ENCODE peak calls at places on chromosomes 7 and 10, in eight cellular contexts. U is neural crest cell, S is cardiac muscle cell, R is GM20000, T is Panc1, A is chondrocyte, X is esophagus muscularis mucosa, Q is fibroblast of pulmonary artery. L is an unnamed sample.

GRCh38 chr10:32318476-32318896 is 28.5 kb downstream of the EPC1 start:
- DNase-seq in U (no peak), S (no peak), R (peak; percentile 22), T (no peak), A (no peak), X (no peak), Q (no peak), L (no peak)

GRCh38 chr10:69061305-69062161 is 26.4 kb upstream of the SRGN start:
- DNase-seq in U (no peak), S (no peak), R (no peak), T (peak; percentile 91), A (no peak), X (no peak), Q (peak; percentile 100), L (no peak)

GRCh38 chr7:252216-252965 is 37.6 kb upstream of the FOXL3 start:
- DNase-seq in U (no peak), S (no peak), R (no peak), T (no peak), A (no peak), X (no peak), Q (no peak), L (no peak)

GRCh38 chr10:48678041-48678440 is 6.6 kb upstream of the WDFY4 start:
- DNase-seq in U (no peak), S (no peak), R (no peak), T (no peak), A (no peak), X (no peak), Q (no peak), L (no peak)

GRCh38 chr7:80729586-80730320 is 91.3 kb downstream of the CD36 start:
- DNase-seq in U (no peak), S (no peak), R (no peak), T (no peak), A (no peak), X (no peak), Q (peak; percentile 44), L (no peak)

GRCh38 chr7:98372993-98373392 is 27.9 kb downstream of the BAIAP2L1 start:
- DNase-seq in U (no peak), S (no peak), R (no peak), T (no peak), A (no peak), X (no peak), Q (peak; percentile 30), L (no peak)

GRCh38 chr10:95651346-95652115 is 5.0 kb downstream of the ALDH18A1 start:
- DNase-seq in U (no peak), S (no peak), R (no peak), T (no peak), A (no peak), X (no peak), Q (no peak), L (no peak)

GRCh38 chr7:118184392-118184899 is 482 bp downstream of the LSM8 start:
- DNase-seq in U (no peak), S (no peak), R (peak; percentile 8), T (no peak), A (no peak), X (no peak), Q (peak; percentile 10), L (no peak)

GRCh38 chr10:11397077-11397476 is 214.4 kb downstream of the USP6NL start:
- DNase-seq in U (no peak), S (no peak), R (no peak), T (no peak), A (no peak), X (no peak), Q (no peak), L (no peak)

GRCh38 chr7:82021713-82022112 is 251.9 kb upstream of the HGF start:
- DNase-seq in U (no peak), S (no peak), R (no peak), T (no peak), A (no peak), X (no peak), Q (no peak), L (no peak)

GRCh38 chr7:114342431-114343181 is 72.0 kb upstream of the FOXP2 start:
- DNase-seq in U (no peak), S (no peak), R (no peak), T (no peak), A (no peak), X (no peak), Q (no peak), L (no peak)

GRCh38 chr10:15585303-15585715 is 134.4 kb downstream of the ITGA8 start:
- DNase-seq in U (peak; percentile 54), S (peak; percentile 67), R (peak; percentile 53), T (peak; percentile 7), A (no peak), X (no peak), Q (peak; percentile 59), L (no peak)

GRCh38 chr10:110355181-110355831 is 50.6 kb upstream of the SMNDC1 start:
- DNase-seq in U (no peak), S (no peak), R (peak; percentile 73), T (no peak), A (no peak), X (no peak), Q (no peak), L (no peak)

GRCh38 chr7:22718200-22718711 is 8.7 kb upstream of the IL6 start:
- DNase-seq in U (no peak), S (no peak), R (no peak), T (peak; percentile 98), A (no peak), X (peak; percentile 89), Q (peak; percentile 94), L (no peak)

GRCh38 chr7:94431203-94431602 is 36.5 kb downstream of the COL1A2 start:
- DNase-seq in U (no peak), S (no peak), R (no peak), T (no peak), A (no peak), X (no peak), Q (no peak), L (no peak)

GRCh38 chr7:140570120-140570519 is 70.5 kb downstream of the DENND2A start:
- DNase-seq in U (no peak), S (no peak), R (no peak), T (no peak), A (no peak), X (no peak), Q (no peak), L (no peak)

GRCh38 chr7:121676168-121676567 is 196.8 kb upstream of the PTPRZ1 start:
- DNase-seq in U (no peak), S (no peak), R (no peak), T (no peak), A (no peak), X (no peak), Q (no peak), L (no peak)

GRCh38 chr10:6713120-6713519 is 133.0 kb upstream of the PRKCQ start:
- DNase-seq in U (no peak), S (peak; percentile 13), R (no peak), T (no peak), A (no peak), X (no peak), Q (no peak), L (no peak)

GRCh38 chr10:112395809-112396530 is 22.1 kb downstream of the ACSL5 start:
- DNase-seq in U (no peak), S (no peak), R (no peak), T (no peak), A (no peak), X (no peak), Q (no peak), L (no peak)
- TF ChIP-seq CTCF in U (no peak), S (no peak), R (no peak), T (no peak), A (no peak), X (no peak), Q (no peak), L (no peak)

DNA sequence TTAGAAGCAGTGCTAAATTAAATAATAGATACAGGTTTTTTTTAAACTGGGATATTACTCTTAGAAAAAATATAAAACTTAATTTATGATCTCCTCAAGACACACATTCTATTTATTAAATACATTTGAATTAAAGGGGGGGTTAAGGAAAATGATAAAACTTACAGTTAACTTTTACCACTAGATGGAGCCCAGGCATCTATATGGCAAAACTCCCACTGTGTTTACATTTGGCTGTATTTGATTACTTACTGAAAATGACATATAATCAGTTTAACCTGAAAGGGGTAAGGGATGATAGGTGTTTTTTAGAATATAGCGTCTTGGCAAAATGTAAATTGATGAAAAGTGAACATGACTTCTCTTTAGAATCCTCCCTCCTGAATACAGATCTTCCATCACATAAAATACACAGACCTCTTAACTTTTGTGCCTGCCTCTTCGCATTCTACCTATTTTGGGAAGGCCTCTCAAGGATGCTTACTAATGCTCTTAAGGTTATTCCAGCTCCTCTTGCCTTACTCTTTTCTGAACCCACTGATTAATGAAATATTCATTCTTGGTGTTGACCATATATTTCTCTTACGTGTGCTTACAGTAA is 235.7 kb downstream of the AGMO start:
- DNase-seq in U (no peak), S (peak; percentile 35), R (peak; percentile 3), T (peak; percentile 25), A (no peak), X (no peak), Q (peak; percentile 63), L (no peak)
- TF ChIP-seq CTCF in U (peak; percentile 77), S (peak; percentile 58), R (no peak), T (peak; percentile 67), A (peak; percentile 97), X (peak; percentile 59), Q (peak; percentile 73), L (no peak)

GRCh38 chr7:135508853-135509588 is 881 bp downstream of the CNOT4 start:
- DNase-seq in U (peak; percentile 22), S (peak; percentile 37), R (peak; percentile 26), T (no peak), A (no peak), X (no peak), Q (peak; percentile 29), L (peak; percentile 43)
- TF ChIP-seq CTCF in U (no peak), S (no peak), R (no peak), T (no peak), A (no peak), X (no peak), Q (no peak), L (no peak)

GRCh38 chr10:91036807-91037405 is 116.0 kb upstream of the ANKRD1 start:
- DNase-seq in U (no peak), S (no peak), R (no peak), T (no peak), A (no peak), X (no peak), Q (peak; percentile 47), L (no peak)
- TF ChIP-seq CTCF in U (no peak), S (no peak), R (no peak), T (no peak), A (no peak), X (no peak), Q (no peak), L (no peak)

GRCh38 chr7:13257661-13258060 is 570.2 kb downstream of the ARL4A start:
- DNase-seq in U (no peak), S (no peak), R (no peak), T (no peak), A (no peak), X (no peak), Q (no peak), L (no peak)
- TF ChIP-seq CTCF in U (no peak), S (no peak), R (no peak), T (no peak), A (no peak), X (no peak), Q (no peak), L (no peak)

GRCh38 chr7:24576171-24577052 is 3.2 kb downstream of the PALS2 start:
- DNase-seq in U (no peak), S (peak; percentile 79), R (peak; percentile 63), T (peak; percentile 53), A (no peak), X (no peak), Q (peak; percentile 86), L (no peak)
- TF ChIP-seq CTCF in U (peak; percentile 78), S (peak; percentile 73), R (peak; percentile 50), T (peak; percentile 85), A (peak; percentile 87), X (peak; percentile 48), Q (peak; percentile 81), L (peak; percentile 50)

GRCh38 chr10:810351-810846 is 120.9 kb upstream of the DIP2C start:
- DNase-seq in U (peak; percentile 38), S (peak; percentile 88), R (peak; percentile 31), T (no peak), A (no peak), X (no peak), Q (peak; percentile 40), L (no peak)
- TF ChIP-seq CTCF in U (peak; percentile 57), S (peak; percentile 51), R (no peak), T (no peak), A (peak; percentile 74), X (peak; percentile 32), Q (peak; percentile 41), L (no peak)